ENCODE peak calls at places on chromosomes 1 and 21, in six cellular contexts. M is AG08395; J is posterior cingulate gyrus; Y is activated CD8-positive, alpha-beta T cell treated with anti-CD3 and anti-CD28 coated beads for 36 hours; U is fibroblast of lung; G is Ammon's horn. B is an unnamed sample.

GRCh38 chr1:235781807-235782206 is 84.9 kb downstream of the LYST start:
- DNase-seq in M (no peak), J (no peak), Y (no peak), U (peak; percentile 2), G (no peak), B (no peak)

GRCh38 chr1:90045853-90046563 is 51.1 kb downstream of the ZNF326 start:
- DNase-seq in M (peak; percentile 23), J (no peak), Y (peak; percentile 51), U (peak; percentile 2), G (peak; percentile 23), B (no peak)

GRCh38 chr21:44984792-44985440 is 45.1 kb downstream of the SLX9 start:
- DNase-seq in M (no peak), J (peak; percentile 10), Y (no peak), U (no peak), G (no peak), B (no peak)

GRCh38 chr1:236809133-236809532 is 14.0 kb downstream of the MTR start:
- DNase-seq in M (no peak), J (no peak), Y (no peak), U (no peak), G (no peak), B (no peak)

GRCh38 chr1:199836430-199836829 is 191.1 kb upstream of the NR5A2 start:
- DNase-seq in M (no peak), J (no peak), Y (no peak), U (no peak), G (no peak), B (no peak)

GRCh38 chr1:199857103-199857502 is 170.4 kb upstream of the NR5A2 start:
- DNase-seq in M (peak; percentile 3), J (no peak), Y (no peak), U (peak; percentile 16), G (no peak), B (peak; percentile 32)

GRCh38 chr21:40166291-40166843 is 299.1 kb downstream of the PCP4 start:
- DNase-seq in M (no peak), J (no peak), Y (no peak), U (peak; percentile 68), G (no peak), B (no peak)

GRCh38 chr1:43651188-43651587 is 1.2 kb downstream of the KDM4A start:
- DNase-seq in M (no peak), J (no peak), Y (no peak), U (no peak), G (no peak), B (no peak)

GRCh38 chr1:30014031-30014430 is 709.4 kb downstream of the MATN1 start:
- DNase-seq in M (no peak), J (no peak), Y (no peak), U (no peak), G (peak; percentile 7), B (no peak)

GRCh38 chr1:28173151-28173979 is 3.1 kb downstream of the PTAFR start:
- DNase-seq in M (no peak), J (peak; percentile 52), Y (peak; percentile 13), U (peak; percentile 18), G (peak; percentile 74), B (no peak)

GRCh38 chr1:193680247-193680923 is 494.0 kb upstream of the B3GALT2 start:
- DNase-seq in M (no peak), J (no peak), Y (no peak), U (no peak), G (no peak), B (no peak)

GRCh38 chr1:211543003-211543402 is 36.0 kb downstream of the SLC30A1 start:
- DNase-seq in M (no peak), J (no peak), Y (no peak), U (no peak), G (no peak), B (no peak)

GRCh38 chr1:39394059-39394458 is 97.4 kb upstream of the BMP8A start:
- DNase-seq in M (no peak), J (no peak), Y (no peak), U (no peak), G (no peak), B (no peak)

GRCh38 chr1:95021085-95021484 is 51.7 kb downstream of the ALG14 start:
- DNase-seq in M (no peak), J (no peak), Y (no peak), U (peak; percentile 78), G (no peak), B (no peak)

GRCh38 chr1:226717256-226717909 is 21.7 kb downstream of the ITPKB start:
- DNase-seq in M (no peak), J (no peak), Y (no peak), U (peak; percentile 25), G (peak; percentile 60), B (peak; percentile 73)

GRCh38 chr1:31429583-31429982 is 16.6 kb downstream of the SERINC2 start:
- DNase-seq in M (no peak), J (no peak), Y (no peak), U (no peak), G (no peak), B (no peak)

GRCh38 chr1:18974616-18975015 is 18.1 kb upstream of the IFFO2 start:
- DNase-seq in M (no peak), J (no peak), Y (no peak), U (no peak), G (no peak), B (no peak)

GRCh38 chr1:112674986-112675727 is 698 bp downstream of the MOV10 start:
- DNase-seq in M (peak; percentile 37), J (peak; percentile 72), Y (peak; percentile 58), U (no peak), G (peak; percentile 60), B (no peak)

GRCh38 chr1:109928591-109929111 is 18.0 kb downstream of the CSF1 start:
- DNase-seq in M (peak; percentile 57), J (no peak), Y (no peak), U (peak; percentile 94), G (no peak), B (no peak)

GRCh38 chr1:28062806-28063205 is 25.6 kb downstream of the EYA3 start:
- DNase-seq in M (no peak), J (no peak), Y (peak; percentile 61), U (peak; percentile 30), G (no peak), B (peak; percentile 53)

GRCh38 chr1:11417162-11417561 is 61.8 kb upstream of the DISP3 start:
- DNase-seq in M (no peak), J (no peak), Y (no peak), U (no peak), G (no peak), B (no peak)

GRCh38 chr1:229714964-229715603 is 89.0 kb downstream of the URB2 start:
- DNase-seq in M (no peak), J (no peak), Y (peak; percentile 56), U (no peak), G (no peak), B (peak; percentile 48)

GRCh38 chr1:59915516-59915915 is 11.1 kb downstream of the CYP2J2 start:
- DNase-seq in M (no peak), J (no peak), Y (no peak), U (no peak), G (no peak), B (no peak)